ENCODE peak calls at places on chromosome 13, in eight cellular contexts. One of them, this sample, is unnamed.

GRCh38 chr13:113364371-113364932 is 522 bp upstream of the GRTP1 start:
- DNase-seq in thoracic aorta: no peak
- DNase-seq in progenitor cell of endocrine pancreas: peak
- DNase-seq in HFFc6: no peak
- DNase-seq in endothelial cell: no peak
- DNase-seq in neural crest cell: peak
- DNase-seq in left ventricle myocardium inferior: no peak
- DNase-seq in osteocyte: no peak
- DNase-seq in this sample: no peak

GRCh38 chr13:44373601-44374347 is at the start of gene SERP2:
- DNase-seq in HFFc6: no peak
- DNase-seq in thoracic aorta: no peak
- DNase-seq in endothelial cell: peak
- DNase-seq in progenitor cell of endocrine pancreas: peak
- DNase-seq in left ventricle myocardium inferior: peak
- DNase-seq in neural crest cell: peak
- DNase-seq in osteocyte: no peak
- DNase-seq in this sample: no peak

GRCh38 chr13:36787181-36787580 is 31.8 kb upstream of the RFXAP start:
- DNase-seq in neural crest cell: no peak
- DNase-seq in HFFc6: no peak
- DNase-seq in endothelial cell: peak
- DNase-seq in osteocyte: no peak
- DNase-seq in left ventricle myocardium inferior: no peak
- DNase-seq in progenitor cell of endocrine pancreas: no peak
- DNase-seq in thoracic aorta: no peak
- DNase-seq in this sample: no peak

GRCh38 chr13:37173214-37173613 is 67.8 kb upstream of the CSNK1A1L start:
- DNase-seq in left ventricle myocardium inferior: no peak
- DNase-seq in progenitor cell of endocrine pancreas: no peak
- DNase-seq in osteocyte: no peak
- DNase-seq in endothelial cell: no peak
- DNase-seq in thoracic aorta: no peak
- DNase-seq in neural crest cell: no peak
- DNase-seq in HFFc6: peak
- DNase-seq in this sample: no peak

GRCh38 chr13:113835461-113836274 is 28.2 kb downstream of the GAS6 start:
- DNase-seq in left ventricle myocardium inferior: peak
- DNase-seq in thoracic aorta: no peak
- DNase-seq in progenitor cell of endocrine pancreas: no peak
- DNase-seq in osteocyte: no peak
- DNase-seq in HFFc6: peak
- DNase-seq in neural crest cell: no peak
- DNase-seq in endothelial cell: no peak
- DNase-seq in this sample: peak

GRCh38 chr13:76542176-76542575 is 344.0 kb downstream of the KCTD12 start:
- DNase-seq in neural crest cell: no peak
- DNase-seq in thoracic aorta: no peak
- DNase-seq in endothelial cell: no peak
- DNase-seq in progenitor cell of endocrine pancreas: no peak
- DNase-seq in left ventricle myocardium inferior: no peak
- DNase-seq in HFFc6: no peak
- DNase-seq in osteocyte: no peak
- DNase-seq in this sample: no peak

GRCh38 chr13:77176350-77176749 is 149.4 kb upstream of the FBXL3 start:
- DNase-seq in endothelial cell: no peak
- DNase-seq in left ventricle myocardium inferior: no peak
- DNase-seq in neural crest cell: no peak
- DNase-seq in thoracic aorta: no peak
- DNase-seq in HFFc6: peak
- DNase-seq in osteocyte: no peak
- DNase-seq in progenitor cell of endocrine pancreas: no peak
- DNase-seq in this sample: no peak

GRCh38 chr13:42545842-42546241 is 28.1 kb upstream of the TNFSF11 start:
- DNase-seq in thoracic aorta: no peak
- DNase-seq in endothelial cell: no peak
- DNase-seq in left ventricle myocardium inferior: no peak
- DNase-seq in HFFc6: no peak
- DNase-seq in osteocyte: no peak
- DNase-seq in progenitor cell of endocrine pancreas: no peak
- DNase-seq in neural crest cell: no peak
- DNase-seq in this sample: no peak

GRCh38 chr13:50894504-50894903 is 15.1 kb upstream of the RNASEH2B start:
- DNase-seq in osteocyte: no peak
- DNase-seq in left ventricle myocardium inferior: no peak
- DNase-seq in HFFc6: no peak
- DNase-seq in thoracic aorta: no peak
- DNase-seq in progenitor cell of endocrine pancreas: no peak
- DNase-seq in neural crest cell: no peak
- DNase-seq in endothelial cell: no peak
- DNase-seq in this sample: no peak

GRCh38 chr13:80336335-80336734 is 4.6 kb downstream of the SPRY2 start:
- DNase-seq in left ventricle myocardium inferior: no peak
- DNase-seq in osteocyte: no peak
- DNase-seq in endothelial cell: no peak
- DNase-seq in neural crest cell: no peak
- DNase-seq in thoracic aorta: no peak
- DNase-seq in progenitor cell of endocrine pancreas: no peak
- DNase-seq in HFFc6: peak
- DNase-seq in this sample: no peak

GRCh38 chr13:77034883-77035282 is 7.9 kb upstream of the FBXL3 start:
- DNase-seq in left ventricle myocardium inferior: no peak
- DNase-seq in neural crest cell: no peak
- DNase-seq in osteocyte: no peak
- DNase-seq in progenitor cell of endocrine pancreas: no peak
- DNase-seq in thoracic aorta: no peak
- DNase-seq in endothelial cell: no peak
- DNase-seq in HFFc6: peak
- DNase-seq in this sample: no peak

GRCh38 chr13:106917024-106917491 is 349.1 kb upstream of the ARGLU1 start:
- DNase-seq in progenitor cell of endocrine pancreas: no peak
- DNase-seq in thoracic aorta: no peak
- DNase-seq in left ventricle myocardium inferior: peak
- DNase-seq in osteocyte: no peak
- DNase-seq in HFFc6: no peak
- DNase-seq in endothelial cell: peak
- DNase-seq in neural crest cell: no peak
- DNase-seq in this sample: no peak

GRCh38 chr13:112752211-112752610 is 62.4 kb downstream of the ATP11A start:
- DNase-seq in neural crest cell: no peak
- DNase-seq in osteocyte: no peak
- DNase-seq in HFFc6: no peak
- DNase-seq in left ventricle myocardium inferior: no peak
- DNase-seq in progenitor cell of endocrine pancreas: no peak
- DNase-seq in thoracic aorta: no peak
- DNase-seq in endothelial cell: no peak
- DNase-seq in this sample: no peak

GRCh38 chr13:38418286-38418685 is 68.6 kb downstream of the UFM1 start:
- DNase-seq in endothelial cell: no peak
- DNase-seq in thoracic aorta: no peak
- DNase-seq in neural crest cell: no peak
- DNase-seq in progenitor cell of endocrine pancreas: no peak
- DNase-seq in HFFc6: peak
- DNase-seq in left ventricle myocardium inferior: no peak
- DNase-seq in osteocyte: no peak
- DNase-seq in this sample: no peak

GRCh38 chr13:23980160-23980551 is 82.9 kb upstream of the C1QTNF9B start:
- DNase-seq in HFFc6: peak
- DNase-seq in neural crest cell: peak
- DNase-seq in left ventricle myocardium inferior: peak
- DNase-seq in progenitor cell of endocrine pancreas: peak
- DNase-seq in endothelial cell: peak
- DNase-seq in osteocyte: peak
- DNase-seq in thoracic aorta: peak
- DNase-seq in this sample: peak

GRCh38 chr13:113179374-113180230 is 21.2 kb downstream of the PROZ start:
- DNase-seq in HFFc6: peak
- DNase-seq in neural crest cell: no peak
- DNase-seq in thoracic aorta: no peak
- DNase-seq in progenitor cell of endocrine pancreas: no peak
- DNase-seq in endothelial cell: no peak
- DNase-seq in left ventricle myocardium inferior: no peak
- DNase-seq in osteocyte: peak
- DNase-seq in this sample: no peak

GRCh38 chr13:32086366-32086765 is 54.8 kb downstream of the FRY start:
- DNase-seq in progenitor cell of endocrine pancreas: no peak
- DNase-seq in endothelial cell: no peak
- DNase-seq in neural crest cell: no peak
- DNase-seq in osteocyte: no peak
- DNase-seq in thoracic aorta: no peak
- DNase-seq in HFFc6: no peak
- DNase-seq in left ventricle myocardium inferior: no peak
- DNase-seq in this sample: no peak

GRCh38 chr13:32731576-32731975 is 145.3 kb downstream of the PDS5B start:
- DNase-seq in progenitor cell of endocrine pancreas: no peak
- DNase-seq in thoracic aorta: no peak
- DNase-seq in left ventricle myocardium inferior: no peak
- DNase-seq in HFFc6: peak
- DNase-seq in endothelial cell: no peak
- DNase-seq in osteocyte: no peak
- DNase-seq in neural crest cell: no peak
- DNase-seq in this sample: no peak

GRCh38 chr13:84446972-84447700 is 564.9 kb upstream of the SLITRK1 start:
- DNase-seq in neural crest cell: no peak
- DNase-seq in HFFc6: peak
- DNase-seq in thoracic aorta: no peak
- DNase-seq in endothelial cell: no peak
- DNase-seq in left ventricle myocardium inferior: no peak
- DNase-seq in osteocyte: peak
- DNase-seq in progenitor cell of endocrine pancreas: no peak
- DNase-seq in this sample: no peak

GRCh38 chr13:102657630-102658029 is 37.2 kb downstream of the METTL21C start:
- DNase-seq in left ventricle myocardium inferior: no peak
- DNase-seq in HFFc6: no peak
- DNase-seq in osteocyte: no peak
- DNase-seq in progenitor cell of endocrine pancreas: no peak
- DNase-seq in endothelial cell: no peak
- DNase-seq in neural crest cell: no peak
- DNase-seq in thoracic aorta: no peak
- DNase-seq in this sample: no peak
- TF ChIP-seq CTCF in left ventricle myocardium inferior: peak
- TF ChIP-seq CTCF in HFFc6: peak
- TF ChIP-seq CTCF in osteocyte: peak
- TF ChIP-seq CTCF in progenitor cell of endocrine pancreas: peak
- TF ChIP-seq CTCF in endothelial cell: peak
- TF ChIP-seq CTCF in neural crest cell: peak
- TF ChIP-seq CTCF in thoracic aorta: no peak
- TF ChIP-seq CTCF in this sample: peak

DNA sequence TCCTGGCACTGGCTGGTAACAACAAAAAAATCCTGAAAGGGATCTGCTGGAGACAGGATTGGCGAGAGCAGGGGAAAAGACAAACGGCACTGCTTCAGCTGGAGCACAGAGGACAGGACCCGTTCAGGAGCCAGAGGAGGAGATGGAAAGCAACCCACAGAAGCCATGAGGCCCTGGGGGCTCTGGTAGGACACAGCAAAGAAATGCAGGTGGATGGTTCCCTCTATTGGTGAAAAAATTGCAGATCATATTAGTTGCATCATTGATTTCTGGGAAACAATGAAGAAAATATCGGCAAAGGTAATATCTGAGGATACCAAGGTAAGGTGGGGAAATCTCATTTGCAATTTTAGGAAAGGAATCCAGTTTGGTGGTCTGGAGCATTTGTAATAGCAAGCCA is 25.7 kb upstream of the TPP2 start:
- DNase-seq in progenitor cell of endocrine pancreas: no peak
- DNase-seq in osteocyte: no peak
- DNase-seq in neural crest cell: no peak
- DNase-seq in HFFc6: no peak
- DNase-seq in thoracic aorta: no peak
- DNase-seq in endothelial cell: no peak
- DNase-seq in left ventricle myocardium inferior: no peak
- DNase-seq in this sample: no peak
- TF ChIP-seq CTCF in progenitor cell of endocrine pancreas: peak
- TF ChIP-seq CTCF in osteocyte: no peak
- TF ChIP-seq CTCF in neural crest cell: peak
- TF ChIP-seq CTCF in HFFc6: peak
- TF ChIP-seq CTCF in thoracic aorta: no peak
- TF ChIP-seq CTCF in endothelial cell: no peak
- TF ChIP-seq CTCF in left ventricle myocardium inferior: no peak
- TF ChIP-seq CTCF in this sample: peak

DNA sequence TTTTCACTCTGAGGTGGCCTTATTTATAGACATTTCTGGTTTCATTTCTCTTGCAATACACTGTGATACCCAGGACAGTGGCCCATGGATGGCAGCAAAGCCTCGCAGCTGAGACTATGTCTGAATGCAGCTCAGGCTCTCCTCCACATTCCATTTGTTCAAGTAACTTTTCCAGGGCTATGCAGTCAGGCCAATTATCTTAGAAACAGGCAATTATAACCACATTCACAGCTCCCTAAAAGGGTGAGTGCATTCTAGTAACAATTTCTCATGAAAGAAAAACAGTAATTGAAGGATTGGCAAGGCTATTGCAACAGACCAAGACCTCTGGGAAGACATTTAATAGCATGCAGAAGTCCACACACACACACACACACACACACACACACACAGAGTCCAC is 264.0 kb downstream of the TBC1D4 start:
- DNase-seq in HFFc6: peak
- DNase-seq in thoracic aorta: no peak
- DNase-seq in endothelial cell: no peak
- DNase-seq in osteocyte: no peak
- DNase-seq in progenitor cell of endocrine pancreas: no peak
- DNase-seq in neural crest cell: no peak
- DNase-seq in left ventricle myocardium inferior: no peak
- DNase-seq in this sample: no peak
- TF ChIP-seq CTCF in HFFc6: no peak
- TF ChIP-seq CTCF in thoracic aorta: no peak
- TF ChIP-seq CTCF in endothelial cell: no peak
- TF ChIP-seq CTCF in osteocyte: peak
- TF ChIP-seq CTCF in progenitor cell of endocrine pancreas: no peak
- TF ChIP-seq CTCF in neural crest cell: no peak
- TF ChIP-seq CTCF in left ventricle myocardium inferior: no peak
- TF ChIP-seq CTCF in this sample: no peak

GRCh38 chr13:111461445-111462149 is 141.2 kb downstream of the TEX29 start:
- DNase-seq in endothelial cell: no peak
- DNase-seq in neural crest cell: no peak
- DNase-seq in progenitor cell of endocrine pancreas: no peak
- DNase-seq in HFFc6: no peak
- DNase-seq in osteocyte: no peak
- DNase-seq in thoracic aorta: no peak
- DNase-seq in left ventricle myocardium inferior: no peak
- DNase-seq in this sample: no peak

GRCh38 chr13:111458739-111459138 is 138.3 kb downstream of the TEX29 start:
- DNase-seq in progenitor cell of endocrine pancreas: no peak
- DNase-seq in osteocyte: no peak
- DNase-seq in left ventricle myocardium inferior: no peak
- DNase-seq in endothelial cell: no peak
- DNase-seq in thoracic aorta: no peak
- DNase-seq in HFFc6: no peak
- DNase-seq in neural crest cell: no peak
- DNase-seq in this sample: no peak

GRCh38 chr13:111462221-111462764 is 141.9 kb downstream of the TEX29 start:
- DNase-seq in thoracic aorta: no peak
- DNase-seq in progenitor cell of endocrine pancreas: no peak
- DNase-seq in neural crest cell: no peak
- DNase-seq in left ventricle myocardium inferior: no peak
- DNase-seq in endothelial cell: no peak
- DNase-seq in osteocyte: no peak
- DNase-seq in HFFc6: no peak
- DNase-seq in this sample: no peak

GRCh38 chr13:111459803-111460547 is 139.5 kb downstream of the TEX29 start:
- DNase-seq in HFFc6: no peak
- DNase-seq in endothelial cell: no peak
- DNase-seq in progenitor cell of endocrine pancreas: no peak
- DNase-seq in osteocyte: no peak
- DNase-seq in thoracic aorta: no peak
- DNase-seq in neural crest cell: no peak
- DNase-seq in left ventricle myocardium inferior: no peak
- DNase-seq in this sample: no peak

GRCh38 chr13:111460548-111461444 is 140.4 kb downstream of the TEX29 start:
- DNase-seq in left ventricle myocardium inferior: no peak
- DNase-seq in neural crest cell: peak
- DNase-seq in progenitor cell of endocrine pancreas: no peak
- DNase-seq in osteocyte: no peak
- DNase-seq in HFFc6: peak
- DNase-seq in endothelial cell: peak
- DNase-seq in thoracic aorta: no peak
- DNase-seq in this sample: no peak
- TF ChIP-seq CTCF in left ventricle myocardium inferior: peak
- TF ChIP-seq CTCF in neural crest cell: peak
- TF ChIP-seq CTCF in progenitor cell of endocrine pancreas: peak
- TF ChIP-seq CTCF in osteocyte: peak
- TF ChIP-seq CTCF in HFFc6: peak
- TF ChIP-seq CTCF in endothelial cell: no peak
- TF ChIP-seq CTCF in thoracic aorta: peak
- TF ChIP-seq CTCF in this sample: peak

This sample was measured in D721Med.